ENCODE peak calls at places on chromosomes 3 and 15, in six cellular contexts. K is heart right ventricle, X is epithelial cell of esophagus, O is psoas muscle, G is body of pancreas, R is A549. D is an unnamed sample.

GRCh38 chr15:73681856-73682596 is 2.2 kb upstream of the CD276 start:
- DNase-seq in O (no peak), G (no peak), K (no peak), X (no peak), R (no peak), D (no peak)

GRCh38 chr3:88025001-88025552 is 33.7 kb downstream of the CGGBP1 start:
- DNase-seq in G (no peak), X (no peak), O (no peak), R (no peak), K (no peak), D (no peak)

GRCh38 chr3:158909870-158910269 is 108.0 kb downstream of the MFSD1 start:
- DNase-seq in X (peak), R (no peak), G (no peak), O (no peak), K (no peak), D (no peak)

GRCh38 chr15:52124270-52124878 is 11.8 kb upstream of the BCL2L10 start:
- DNase-seq in R (no peak), K (no peak), G (no peak), X (peak), O (no peak), D (no peak)

GRCh38 chr3:133162906-133163305 is 124.7 kb downstream of the TMEM108 start:
- DNase-seq in G (no peak), R (no peak), K (no peak), X (no peak), O (no peak), D (no peak)

GRCh38 chr3:11820540-11821041 is 26.1 kb downstream of the TAMM41 start:
- DNase-seq in X (peak), O (no peak), K (no peak), R (peak), G (peak), D (no peak)

GRCh38 chr3:112647122-112647521 is 6.2 kb upstream of the CCDC80 start:
- DNase-seq in G (peak), R (peak), O (no peak), X (peak), K (no peak), D (peak)

GRCh38 chr3:71917540-71917939 is 132.6 kb upstream of the PROK2 start:
- DNase-seq in G (no peak), R (no peak), X (no peak), K (no peak), O (no peak), D (no peak)

GRCh38 chr3:152508705-152509104 is 240.0 kb downstream of the MBNL1 start:
- DNase-seq in O (no peak), G (no peak), X (peak), K (no peak), R (peak), D (no peak)

GRCh38 chr3:170699158-170700053 is 113.5 kb upstream of the SLC7A14 start:
- DNase-seq in R (no peak), X (no peak), G (peak), O (no peak), K (no peak), D (no peak)

GRCh38 chr3:69510481-69511031 is 124.7 kb upstream of the FRMD4B start:
- DNase-seq in K (no peak), O (no peak), R (no peak), X (peak), G (no peak), D (no peak)

GRCh38 chr3:12004741-12005513 is 739 bp downstream of the SYN2 start:
- DNase-seq in K (no peak), O (no peak), G (no peak), X (no peak), R (no peak), D (no peak)

GRCh38 chr15:31296304-31297220 is 30.1 kb upstream of the KLF13 start:
- DNase-seq in G (peak), X (no peak), O (no peak), R (peak), K (no peak), D (peak)

GRCh38 chr3:33645060-33645841 is 72.8 kb downstream of the CLASP2 start:
- DNase-seq in R (no peak), G (peak), K (no peak), X (peak), O (no peak), D (no peak)

GRCh38 chr3:1087066-1087555 is 5.7 kb upstream of the CNTN6 start:
- DNase-seq in K (no peak), O (peak), R (no peak), G (peak), X (peak), D (peak)

GRCh38 chr3:75140904-75141615 is 523.1 kb upstream of the FRG2C start:
- DNase-seq in X (peak), O (no peak), K (no peak), R (peak), G (no peak), D (no peak)

GRCh38 chr3:72200332-72200731 is 415.4 kb upstream of the PROK2 start:
- DNase-seq in R (no peak), K (no peak), X (no peak), O (no peak), G (no peak), D (no peak)

GRCh38 chr15:59453474-59454215 is 15.7 kb downstream of the FAM81A start:
- DNase-seq in G (no peak), R (no peak), K (no peak), X (no peak), O (no peak), D (no peak)

GRCh38 chr15:38877471-38877870 is 312.9 kb upstream of the RASGRP1 start:
- DNase-seq in K (no peak), R (peak), O (no peak), G (no peak), X (no peak), D (no peak)

GRCh38 chr15:42059661-42060476 is 34.5 kb downstream of the PLA2G4D start:
- DNase-seq in R (peak), G (peak), K (peak), X (peak), O (peak), D (no peak)

GRCh38 chr3:65483475-65483874 is 555.2 kb downstream of the MAGI1 start:
- DNase-seq in K (peak), G (peak), O (peak), X (peak), R (no peak), D (no peak)

GRCh38 chr3:59472541-59472940 is 422.7 kb upstream of the CFAP20DC start:
- DNase-seq in R (no peak), K (no peak), X (no peak), O (no peak), G (no peak), D (no peak)

GRCh38 chr3:126667631-126668449 is 12.9 kb upstream of the TXNRD3 start:
- DNase-seq in K (no peak), O (no peak), G (no peak), R (no peak), X (no peak), D (no peak)

GRCh38 chr3:83092521-83093221 is 1331.2 kb upstream of the GBE1 start:
- DNase-seq in K (no peak), X (no peak), R (no peak), O (no peak), G (peak), D (peak)

GRCh38 chr15:34217587-34218225 is 7.1 kb upstream of the EMC4 start:
- DNase-seq in G (no peak), X (peak), R (no peak), K (no peak), O (no peak), D (no peak)

GRCh38 chr3:120908030-120908802 is at the start of gene STXBP5L:
- DNase-seq in O (peak), R (peak), X (peak), K (peak), G (peak), D (peak)

GRCh38 chr3:14328422-14328821 is 74.0 kb upstream of the SLC6A6 start:
- DNase-seq in X (peak), R (no peak), G (no peak), K (no peak), O (no peak), D (no peak)

GRCh38 chr3:59796486-59796885 is 746.7 kb upstream of the CFAP20DC start:
- DNase-seq in R (no peak), G (no peak), K (no peak), O (no peak), X (no peak), D (no peak)

GRCh38 chr3:19950316-19950715 is 3.4 kb downstream of the RAB5A start:
- DNase-seq in G (no peak), K (no peak), X (no peak), O (no peak), R (no peak), D (no peak)

GRCh38 chr3:165383381-165383780 is 187.2 kb upstream of the SLITRK3 start:
- DNase-seq in K (no peak), X (no peak), O (no peak), G (no peak), R (no peak), D (no peak)

GRCh38 chr3:155080692-155081091 is 573 bp downstream of the MME start:
- DNase-seq in X (no peak), K (no peak), R (no peak), G (no peak), O (no peak), D (no peak)

GRCh38 chr3:46245155-46245554 is 2.9 kb downstream of the CCR3 start:
- DNase-seq in X (no peak), G (no peak), R (no peak), O (no peak), K (no peak), D (no peak)
- TF ChIP-seq CTCF in X (no peak), G (no peak), R (no peak), O (no peak), K (no peak), D (no peak)

DNA sequence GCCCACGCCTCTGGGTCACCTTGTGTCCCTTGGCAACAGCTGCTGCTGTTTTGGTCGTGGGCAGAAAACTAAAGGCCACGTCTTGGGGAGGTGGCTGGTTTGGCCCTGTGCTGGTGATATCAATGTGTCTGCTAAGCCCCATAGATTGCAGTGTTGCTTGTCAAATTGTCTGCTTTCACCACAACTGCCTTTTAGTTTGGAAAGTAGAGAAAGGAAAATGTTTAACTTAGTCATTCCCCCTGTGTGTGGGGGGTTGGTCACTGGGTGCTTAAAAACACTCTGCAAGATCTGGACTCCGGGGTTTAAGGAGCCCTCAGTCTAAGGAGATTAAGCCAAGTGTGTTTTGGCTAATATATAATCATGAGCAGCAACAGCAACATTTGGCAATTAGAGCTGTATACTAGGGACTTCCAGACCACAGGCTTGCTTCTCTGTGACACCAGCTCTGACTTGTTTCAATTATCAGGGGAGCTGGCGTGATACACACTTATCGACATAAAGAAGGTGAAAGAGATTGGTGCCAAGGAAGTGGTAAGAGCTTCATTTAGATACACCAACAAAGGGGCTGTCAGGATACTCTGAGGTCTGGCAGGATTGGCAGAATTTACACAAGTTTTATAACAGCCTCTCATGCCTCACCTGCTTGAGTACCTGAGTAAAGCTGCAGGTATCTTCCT is 3.5 kb downstream of the SMAD3 start:
- DNase-seq in O (no peak), R (no peak), G (no peak), K (no peak), X (no peak), D (no peak)
- H3K4me3 ChIP-seq in O (peak), R (peak), G (no peak), K (peak), X (peak), D (peak)

GRCh38 chr3:55486857-55487375 is at the start of gene WNT5A:
- DNase-seq in K (peak), O (peak), G (peak), R (peak), X (peak), D (no peak)

GRCh38 chr3:55486101-55486856 is 827 bp downstream of the WNT5A start:
- DNase-seq in K (peak), R (no peak), X (peak), O (peak), G (peak), D (no peak)

GRCh38 chr3:55488398-55489055 is 1.4 kb upstream of the WNT5A start:
- DNase-seq in K (peak), R (peak), G (peak), X (peak), O (peak), D (no peak)

GRCh38 chr3:55489804-55490132 is 2.7 kb upstream of the WNT5A start:
- DNase-seq in R (no peak), G (no peak), O (no peak), K (no peak), X (no peak), D (no peak)

DNA sequence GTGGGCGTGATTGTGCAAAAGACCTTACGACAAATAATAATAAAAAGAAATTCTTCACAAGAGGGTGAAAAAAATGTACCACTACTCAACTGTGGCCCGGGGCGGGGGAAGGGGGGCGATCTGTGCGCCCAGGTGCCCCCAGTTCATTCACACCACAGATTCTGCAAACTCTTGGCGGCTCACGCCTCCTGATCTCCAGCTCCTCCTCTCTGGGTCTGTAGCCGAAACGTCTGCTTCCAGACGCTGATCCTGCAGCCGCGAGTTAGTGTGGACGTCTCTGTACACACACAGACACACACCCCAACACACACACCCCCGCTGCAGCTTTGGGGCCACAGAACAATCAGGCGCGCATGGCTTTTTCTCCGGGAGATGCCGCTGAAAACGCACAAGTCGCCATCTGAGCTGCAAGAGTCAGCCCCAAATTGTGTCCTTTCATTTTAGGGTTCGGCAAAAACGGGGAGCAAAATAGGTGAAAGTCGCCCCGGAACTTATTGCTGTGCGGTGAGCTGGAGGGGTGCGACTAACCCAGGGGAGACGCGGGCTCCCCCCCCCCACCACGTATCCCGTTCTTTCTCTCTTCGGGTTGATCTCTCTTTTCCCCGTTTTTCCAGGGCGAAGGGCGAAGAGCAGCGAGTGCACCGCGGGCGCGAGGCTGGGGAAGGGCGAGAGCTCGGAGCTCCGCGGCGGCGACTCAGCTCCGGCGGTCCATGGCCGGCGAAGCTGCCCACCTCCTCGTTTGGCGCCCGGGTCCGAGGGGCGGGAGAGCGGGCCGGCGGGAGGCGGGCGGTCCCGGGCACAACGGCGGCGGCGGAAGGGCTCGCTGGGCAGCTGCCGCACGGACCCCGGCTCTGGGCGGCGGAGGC is 503 bp upstream of the WNT5A start:
- DNase-seq in O (peak), X (peak), K (peak), G (no peak), R (peak), D (no peak)
- TF ChIP-seq CTCF in O (no peak), X (no peak), K (no peak), G (no peak), R (no peak), D (no peak)

DNA sequence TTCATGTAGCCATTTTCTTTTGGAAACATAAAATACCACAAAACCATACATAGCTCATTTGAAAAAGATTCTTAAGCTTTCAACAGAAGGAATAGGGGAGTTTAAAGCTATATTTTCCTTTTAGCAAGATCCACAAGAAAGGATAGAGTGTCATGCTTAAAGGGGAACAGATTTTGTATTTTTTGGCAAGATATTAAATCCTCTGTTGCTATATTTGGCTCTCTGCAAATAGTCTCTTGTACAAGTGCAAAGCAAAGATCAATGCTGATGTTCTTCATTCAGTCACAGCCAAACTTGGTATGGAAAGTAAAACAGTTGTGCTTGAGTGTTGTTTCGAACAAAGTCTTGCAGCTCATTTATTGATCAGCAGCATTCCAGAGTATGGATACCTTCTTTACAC is 52.6 kb downstream of the VGLL3 start:
- DNase-seq in O (no peak), R (no peak), G (no peak), X (no peak), K (no peak), D (no peak)
- H3K4me3 ChIP-seq in O (no peak), R (no peak), G (no peak), X (no peak), K (no peak), D (no peak)

GRCh38 chr3:127820871-127821853 is 1.2 kb downstream of the MGLL start:
- DNase-seq in X (no peak), K (no peak), R (no peak), G (peak), O (peak), D (no peak)

GRCh38 chr3:127822166-127822835 is at the start of gene MGLL:
- DNase-seq in K (peak), O (peak), X (peak), R (peak), G (no peak), D (no peak)

GRCh38 chr3:127819656-127820055 is 2.7 kb downstream of the MGLL start:
- DNase-seq in X (no peak), O (no peak), K (no peak), R (no peak), G (no peak), D (no peak)

GRCh38 chr3:127819086-127819485 is 3.2 kb downstream of the MGLL start:
- DNase-seq in O (no peak), K (no peak), R (no peak), G (no peak), X (peak), D (no peak)

DNA sequence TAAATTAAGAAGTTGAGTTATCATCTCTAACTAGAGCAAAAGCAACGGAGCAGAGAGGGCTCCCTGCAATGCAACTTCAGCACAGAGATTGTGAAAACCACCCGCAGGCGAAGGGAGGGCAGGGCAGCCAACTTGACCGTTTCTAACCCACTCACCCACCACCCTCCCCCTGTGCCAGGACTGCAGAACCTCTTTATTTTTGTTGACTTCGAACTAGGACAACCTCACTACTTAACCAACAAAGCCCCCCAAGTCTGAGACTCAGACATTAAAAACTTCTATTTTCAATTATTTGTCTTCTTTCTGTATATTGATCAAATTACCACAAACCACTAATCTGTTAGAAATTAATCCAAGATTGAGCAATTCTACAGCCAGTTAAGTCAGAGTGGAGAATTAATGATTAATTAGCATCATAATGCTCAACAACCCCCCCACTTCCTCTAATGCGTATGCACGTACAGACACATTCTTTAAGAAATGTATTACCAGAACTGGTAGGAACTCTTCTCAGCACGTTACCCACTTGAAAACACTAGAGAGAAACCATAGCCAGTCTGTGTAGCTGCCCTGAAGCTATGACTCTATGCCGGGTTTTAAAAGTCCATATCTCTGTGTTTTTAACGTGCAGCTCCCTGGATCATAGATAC is 2.0 kb downstream of the MGLL start:
- DNase-seq in G (no peak), R (peak), X (peak), O (peak), K (no peak), D (peak)
- TF ChIP-seq CTCF in G (no peak), R (no peak), X (peak), O (no peak), K (no peak), D (peak)

GRCh38 chr15:85999658-86000057 is 80.0 kb upstream of the AGBL1 start:
- DNase-seq in R (no peak), X (no peak), K (no peak), G (no peak), O (no peak), D (no peak)

GRCh38 chr15:86001200-86001599 is 78.5 kb upstream of the AGBL1 start:
- DNase-seq in G (no peak), O (no peak), K (no peak), R (no peak), X (peak), D (no peak)

GRCh38 chr15:86006546-86006945 is 73.1 kb upstream of the AGBL1 start:
- DNase-seq in O (no peak), X (no peak), R (no peak), K (no peak), G (no peak), D (no peak)

GRCh38 chr15:86002444-86002843 is 77.2 kb upstream of the AGBL1 start:
- DNase-seq in R (no peak), K (no peak), G (no peak), O (no peak), X (no peak), D (no peak)

GRCh38 chr15:86004061-86004460 is 75.6 kb upstream of the AGBL1 start:
- DNase-seq in O (no peak), G (no peak), K (no peak), X (no peak), R (no peak), D (no peak)
- H3K4me3 ChIP-seq in O (no peak), G (no peak), K (no peak), X (no peak), R (no peak), D (no peak)

GRCh38 chr15:78414608-78415250 is 23.3 kb upstream of the IREB2 start:
- DNase-seq in K (no peak), R (no peak), O (no peak), X (no peak), G (no peak), D (no peak)
- TF ChIP-seq CTCF in K (no peak), R (no peak), O (no peak), X (no peak), G (no peak), D (no peak)